ENCODE peak calls at places on chromosomes 4 and X, in six cellular contexts. T is mucosa of descending colon, Q is Peyer's patch, R is OCI-LY7, E is body of pancreas, U is BJ. Y is an unnamed sample.

GRCh38 chr4:91288702-91289311 is 1015.0 kb upstream of the GRID2 start:
- DNase-seq in T (no peak), R (no peak), Q (no peak), E (peak), U (no peak), Y (peak)

GRCh38 chr4:15925830-15926229 is 12.7 kb downstream of the FGFBP1 start:
- DNase-seq in E (no peak), R (no peak), Q (no peak), U (no peak), T (no peak), Y (no peak)

GRCh38 chrX:14026121-14026520 is 3.6 kb downstream of the GEMIN8 start:
- DNase-seq in U (no peak), R (no peak), Q (no peak), E (no peak), T (no peak), Y (no peak)

GRCh38 chrX:20432048-20432447 is 165.3 kb upstream of the RPS6KA3 start:
- DNase-seq in Q (no peak), T (no peak), E (no peak), U (no peak), R (no peak), Y (peak)

GRCh38 chrX:13263560-13264251 is 56.1 kb downstream of the ATXN3L start:
- DNase-seq in R (no peak), U (no peak), T (no peak), Q (no peak), E (no peak), Y (no peak)

GRCh38 chr4:6225469-6225868 is 25.1 kb upstream of the JAKMIP1 start:
- DNase-seq in R (peak), E (no peak), T (no peak), U (no peak), Q (no peak), Y (no peak)

GRCh38 chr4:73603854-73604584 is 16.2 kb downstream of the RASSF6 start:
- DNase-seq in U (no peak), T (no peak), E (peak), Q (no peak), R (no peak), Y (peak)

GRCh38 chr4:31104033-31104432 is 383.9 kb downstream of the PCDH7 start:
- DNase-seq in R (no peak), Q (no peak), E (no peak), U (no peak), T (no peak), Y (no peak)

GRCh38 chrX:103818844-103819243 is 13.2 kb downstream of the RAB9B start:
- DNase-seq in E (no peak), Q (no peak), U (no peak), R (no peak), T (no peak), Y (no peak)

GRCh38 chr4:2964077-2964471 is 703 bp downstream of the GRK4 start:
- DNase-seq in U (no peak), E (no peak), R (no peak), T (no peak), Q (no peak), Y (no peak)

DNA sequence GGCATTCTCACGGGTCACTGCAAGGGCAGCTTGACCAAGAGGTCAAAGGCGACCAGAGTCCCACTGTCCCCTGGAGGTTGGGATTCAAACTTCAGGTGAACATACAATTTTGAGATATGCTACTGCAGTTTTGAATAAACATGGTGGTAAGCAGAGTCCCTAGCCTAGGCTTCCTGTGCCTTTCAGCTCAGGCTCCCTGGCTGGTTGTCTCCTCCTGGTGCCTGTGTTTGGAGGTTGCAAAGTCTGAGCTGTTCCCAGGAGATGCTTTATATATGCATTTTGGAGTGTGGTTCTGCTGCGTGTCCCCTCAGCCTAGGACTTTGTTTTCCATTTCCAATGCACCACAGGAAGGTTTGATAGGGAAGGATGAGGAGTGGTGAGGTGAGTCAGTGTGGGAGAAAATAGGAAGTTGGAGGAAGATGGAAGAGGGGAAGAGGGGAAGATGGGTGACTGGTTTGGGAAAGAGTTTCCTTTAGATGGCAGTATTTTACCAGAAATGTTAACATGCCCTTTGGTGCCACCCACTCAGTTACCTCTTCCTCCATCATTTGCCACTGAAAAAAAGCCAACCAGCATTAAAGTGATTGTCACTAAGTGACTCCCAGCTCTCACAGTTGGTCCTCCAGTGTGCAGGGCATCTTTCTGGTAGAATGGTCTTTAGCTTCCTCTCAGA is 211.7 kb upstream of the AGTR2 start:
- DNase-seq in T (no peak), R (no peak), Q (no peak), U (no peak), E (no peak), Y (no peak)
- TF ChIP-seq CTCF in T (no peak), R (no peak), Q (no peak), U (no peak), E (no peak), Y (no peak)

DNA sequence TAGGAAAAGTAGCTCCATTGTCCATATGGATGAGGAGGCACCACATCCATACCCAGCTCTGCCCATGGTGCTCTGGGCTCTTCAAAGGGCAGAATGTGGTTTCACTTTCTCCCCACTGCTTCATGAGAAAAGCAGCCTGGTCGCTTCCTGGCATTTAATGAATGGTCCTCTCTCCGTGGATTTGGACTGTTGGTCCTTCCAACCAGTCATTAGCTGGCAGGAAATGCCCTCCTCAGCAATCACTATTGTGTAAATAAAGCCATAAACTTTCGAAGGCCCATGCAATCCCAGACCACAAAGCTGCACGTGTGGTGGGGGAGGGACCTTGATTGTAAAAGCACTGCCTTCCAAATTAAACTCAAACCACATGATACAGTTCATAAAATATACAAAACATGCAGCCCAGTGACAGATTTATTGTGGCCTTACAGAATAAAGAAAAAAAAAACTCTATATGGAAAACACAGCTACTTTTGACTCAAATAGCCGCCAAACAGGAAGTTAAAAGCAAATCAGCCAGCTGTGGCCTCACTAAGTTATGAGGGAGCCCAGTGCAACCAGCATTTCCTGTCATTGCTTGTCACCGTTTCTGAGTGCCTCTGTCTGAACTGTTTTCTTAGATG is 8.1 kb downstream of the MBNL3 start:
- DNase-seq in E (peak), U (peak), R (peak), Q (peak), T (peak), Y (no peak)
- H3K4me3 ChIP-seq in E (no peak), U (no peak), R (peak), Q (peak), T (no peak), Y (no peak)

DNA sequence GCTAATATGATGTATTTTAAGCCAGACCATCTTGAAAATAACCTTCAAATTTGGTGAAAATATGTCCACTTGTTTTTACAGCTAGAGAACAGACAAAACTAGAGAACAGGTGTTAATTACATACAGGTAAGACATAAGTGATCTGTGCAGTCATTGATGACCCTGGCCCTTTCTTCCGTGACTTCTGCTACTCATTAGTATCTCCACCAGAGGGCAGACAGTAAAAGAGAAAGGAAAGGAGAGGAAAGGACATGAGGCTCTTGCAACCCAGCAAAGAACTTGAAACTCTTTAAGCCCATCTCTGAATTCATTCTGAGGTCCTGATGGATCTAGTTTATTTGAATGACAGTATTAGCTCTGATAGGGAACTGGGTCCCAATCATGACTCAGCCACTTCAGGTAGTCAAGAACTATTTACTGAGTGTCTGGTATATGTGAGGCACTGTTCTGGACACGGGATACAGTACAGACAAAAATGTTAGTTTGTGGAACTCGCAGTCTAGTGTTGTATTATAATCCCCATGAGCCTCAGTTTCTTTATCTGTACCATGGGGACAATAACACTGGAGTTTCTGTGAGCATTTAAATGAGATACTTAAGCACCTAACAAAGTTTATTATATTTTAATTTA is 121.0 kb upstream of the TEX13D start:
- DNase-seq in R (peak), T (no peak), E (no peak), U (no peak), Q (no peak), Y (no peak)
- TF ChIP-seq CTCF in R (peak), T (no peak), E (peak), U (peak), Q (peak), Y (peak)

GRCh38 chr4:139840773-139841172 is 175.2 kb downstream of the MGST2 start:
- DNase-seq in T (no peak), Q (no peak), U (no peak), E (no peak), R (no peak), Y (no peak)
- H3K4me3 ChIP-seq in T (no peak), Q (no peak), U (no peak), E (no peak), R (no peak), Y (no peak)

GRCh38 chr4:115054836-115055235 is 58.6 kb downstream of the NDST4 start:
- DNase-seq in T (no peak), U (no peak), R (no peak), Q (no peak), E (no peak), Y (no peak)
- TF ChIP-seq CTCF in T (no peak), U (no peak), R (no peak), Q (no peak), E (no peak), Y (peak)

GRCh38 chr4:94758700-94759399 is 1.1 kb downstream of the BMPR1B start:
- DNase-seq in R (no peak), U (no peak), T (no peak), Q (no peak), E (no peak), Y (no peak)
- H3K4me3 ChIP-seq in R (no peak), U (peak), T (no peak), Q (peak), E (no peak), Y (peak)

GRCh38 chrX:49039598-49040375 is 3.4 kb downstream of the TFE3 start:
- DNase-seq in T (peak), R (peak), E (peak), Q (peak), U (peak), Y (peak)
- TF ChIP-seq CTCF in T (no peak), R (no peak), E (no peak), Q (no peak), U (peak), Y (peak)

GRCh38 chrX:66016905-66017658 is 22.8 kb downstream of the VSIG4 start:
- DNase-seq in E (no peak), T (no peak), R (no peak), U (no peak), Q (no peak), Y (no peak)

GRCh38 chrX:66018585-66019309 is 21.1 kb downstream of the VSIG4 start:
- DNase-seq in T (no peak), E (no peak), R (no peak), U (no peak), Q (no peak), Y (no peak)

GRCh38 chrX:66015906-66016689 is 23.8 kb downstream of the VSIG4 start:
- DNase-seq in R (no peak), E (no peak), U (no peak), T (no peak), Q (no peak), Y (no peak)

GRCh38 chrX:66019310-66019652 is 20.6 kb downstream of the VSIG4 start:
- DNase-seq in U (no peak), R (no peak), Q (no peak), E (no peak), T (no peak), Y (no peak)

GRCh38 chrX:66017659-66018170 is 22.2 kb downstream of the VSIG4 start:
- DNase-seq in Q (no peak), U (no peak), R (no peak), E (no peak), T (no peak), Y (no peak)
- H3K4me3 ChIP-seq in Q (peak), U (no peak), R (no peak), E (no peak), T (no peak), Y (no peak)

GRCh38 chr4:101188906-101189305 is 158.4 kb downstream of the PPP3CA start:
- DNase-seq in T (no peak), R (no peak), Q (no peak), U (no peak), E (no peak), Y (no peak)

GRCh38 chr4:101183658-101184373 is 163.5 kb downstream of the PPP3CA start:
- DNase-seq in T (no peak), Q (no peak), R (no peak), E (no peak), U (no peak), Y (no peak)

GRCh38 chr4:101187837-101188236 is 159.5 kb downstream of the PPP3CA start:
- DNase-seq in U (no peak), E (no peak), Q (no peak), R (peak), T (no peak), Y (no peak)

GRCh38 chr4:101184668-101185067 is 162.7 kb downstream of the PPP3CA start:
- DNase-seq in R (no peak), Q (no peak), E (no peak), U (no peak), T (peak), Y (no peak)

DNA sequence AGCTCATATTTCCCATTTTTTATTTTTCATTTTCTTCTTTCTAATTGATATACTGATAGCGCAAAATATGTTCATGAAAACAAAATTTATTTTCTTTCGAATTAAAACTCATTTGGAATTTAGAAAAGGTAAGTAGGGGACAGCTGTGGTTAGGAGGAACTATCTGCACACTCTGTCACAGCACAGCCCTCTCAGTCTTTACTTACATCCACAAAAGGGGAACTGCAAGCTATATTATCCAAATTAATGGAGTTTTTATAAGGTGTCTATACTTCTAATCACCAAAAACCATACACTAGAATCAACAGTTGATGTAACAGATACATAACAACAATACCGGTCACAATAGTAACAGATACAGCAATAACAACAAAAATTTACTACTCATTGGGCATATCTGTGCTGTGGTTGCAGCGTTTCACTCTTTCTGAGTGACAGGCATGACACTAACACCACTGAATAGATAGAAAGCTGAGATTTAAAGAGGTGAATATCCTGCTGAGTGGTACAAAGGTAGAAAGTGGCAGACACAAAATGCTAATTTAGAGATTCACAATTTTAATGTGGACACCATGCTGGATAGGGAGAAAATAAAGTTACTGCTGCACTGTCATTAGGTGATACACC is 160.7 kb downstream of the PPP3CA start:
- DNase-seq in E (no peak), U (no peak), R (no peak), Q (no peak), T (no peak), Y (no peak)
- TF ChIP-seq CTCF in E (no peak), U (no peak), R (no peak), Q (no peak), T (no peak), Y (no peak)

DNA sequence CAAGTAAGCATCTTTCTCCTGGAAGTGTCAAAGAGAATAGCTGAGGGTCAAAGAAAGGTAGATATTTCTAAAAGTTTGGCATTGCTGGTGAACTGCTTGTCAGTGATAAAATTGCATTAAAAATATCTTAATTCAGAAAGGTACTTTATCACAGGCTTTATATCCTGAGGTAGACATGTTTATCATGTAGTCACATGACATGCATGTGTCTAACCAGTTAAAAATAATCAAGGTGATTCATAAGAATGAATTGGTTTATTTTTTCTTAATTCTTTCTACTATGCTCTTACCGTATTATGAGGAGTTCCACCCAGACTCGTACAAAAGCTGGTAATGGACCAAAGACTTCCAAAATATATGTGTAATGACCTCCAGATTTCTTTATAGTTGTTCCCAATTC is 6.1 kb downstream of the SLC7A11 start:
- DNase-seq in R (no peak), Q (no peak), T (no peak), U (no peak), E (no peak), Y (no peak)
- H3K4me3 ChIP-seq in R (no peak), Q (no peak), T (no peak), U (no peak), E (no peak), Y (no peak)